ENCODE peak calls at places on chromosomes 7 and 10, in seven cellular contexts. C is NCI-H1105 treated with DMSO at 0.1 percent for 48 hours, I is caudate nucleus, D is kidney tubule cell, K is non-pigmented ciliary epithelial cell, H is GM13977, J is Daoy. F is an unnamed sample.

GRCh38 chr10:86077271-86077670 is 289.3 kb downstream of the GRID1 start:
- DNase-seq in C (no peak), I (no peak), D (no peak), K (no peak), H (no peak), J (no peak), F (no peak)

GRCh38 chr7:31858051-31858450 is 171.0 kb downstream of the PPP1R17 start:
- DNase-seq in C (no peak), I (no peak), D (no peak), K (no peak), H (no peak), J (no peak), F (no peak)

GRCh38 chr7:44811093-44811492 is 14.6 kb downstream of the PPIA start:
- DNase-seq in C (no peak), I (no peak), D (peak), K (no peak), H (no peak), J (peak), F (no peak)

GRCh38 chr10:16950686-16951681 is 133.8 kb upstream of the RSU1 start:
- DNase-seq in C (no peak), I (peak), D (peak), K (peak), H (no peak), J (peak), F (peak)

GRCh38 chr7:568681-569035 is 49.0 kb upstream of the PDGFA start:
- DNase-seq in C (no peak), I (no peak), D (no peak), K (no peak), H (no peak), J (no peak), F (no peak)

GRCh38 chr7:10455936-10456335 is 517.7 kb upstream of the PHF14 start:
- DNase-seq in C (no peak), I (no peak), D (no peak), K (no peak), H (no peak), J (no peak), F (no peak)

GRCh38 chr7:124251616-124252015 is 218.7 kb upstream of the TMEM229A start:
- DNase-seq in C (no peak), I (no peak), D (no peak), K (no peak), H (no peak), J (no peak), F (no peak)

GRCh38 chr10:124156524-124157225 is 63.3 kb upstream of the CHST15 start:
- DNase-seq in C (no peak), I (no peak), D (peak), K (no peak), H (no peak), J (peak), F (no peak)

GRCh38 chr7:130417215-130417614 is 23.6 kb downstream of the CEP41 start:
- DNase-seq in C (no peak), I (no peak), D (no peak), K (no peak), H (no peak), J (no peak), F (no peak)

GRCh38 chr10:13990392-13990805 is 340.3 kb downstream of the FRMD4A start:
- DNase-seq in C (no peak), I (no peak), D (no peak), K (no peak), H (no peak), J (peak), F (no peak)

GRCh38 chr7:71430246-71430645 is 298.3 kb downstream of the GALNT17 start:
- DNase-seq in C (no peak), I (no peak), D (no peak), K (no peak), H (no peak), J (no peak), F (no peak)

GRCh38 chr10:71473671-71474599 is 77.2 kb downstream of the CDH23 start:
- DNase-seq in C (no peak), I (no peak), D (no peak), K (no peak), H (no peak), J (no peak), F (no peak)

GRCh38 chr10:67045404-67045803 is 119.6 kb downstream of the LRRTM3 start:
- DNase-seq in C (no peak), I (no peak), D (no peak), K (no peak), H (no peak), J (no peak), F (no peak)

GRCh38 chr10:132001238-132001977 is 19.7 kb upstream of the BNIP3 start:
- DNase-seq in C (no peak), I (no peak), D (no peak), K (no peak), H (no peak), J (peak), F (no peak)

GRCh38 chr7:119594956-119595355 is 678.0 kb upstream of the KCND2 start:
- DNase-seq in C (no peak), I (no peak), D (no peak), K (no peak), H (no peak), J (no peak), F (no peak)

GRCh38 chr7:54632696-54633095 is 90.5 kb downstream of the VSTM2A start:
- DNase-seq in C (no peak), I (no peak), D (no peak), K (no peak), H (no peak), J (no peak), F (no peak)

GRCh38 chr10:15069230-15069629 is 19.3 kb downstream of the ACBD7 start:
- DNase-seq in C (no peak), I (no peak), D (no peak), K (no peak), H (no peak), J (no peak), F (no peak)

GRCh38 chr7:139125637-139126036 is 16.1 kb upstream of the ZC3HAV1 start:
- DNase-seq in C (no peak), I (no peak), D (peak), K (no peak), H (no peak), J (no peak), F (no peak)

GRCh38 chr7:93728292-93728691 is 153.8 kb upstream of the CALCR start:
- DNase-seq in C (no peak), I (no peak), D (peak), K (no peak), H (no peak), J (peak), F (no peak)

GRCh38 chr10:12181065-12181775 is 14.5 kb downstream of the NUDT5 start:
- DNase-seq in C (no peak), I (no peak), D (no peak), K (no peak), H (peak), J (peak), F (no peak)

GRCh38 chr7:135716677-135717238 is 11.2 kb downstream of the SLC13A4 start:
- DNase-seq in C (no peak), I (no peak), D (peak), K (peak), H (no peak), J (peak), F (no peak)

GRCh38 chr7:20737840-20738448 is 48.7 kb downstream of the SP8 start:
- DNase-seq in C (no peak), I (no peak), D (no peak), K (no peak), H (no peak), J (no peak), F (no peak)

GRCh38 chr10:122468923-122469781 is 7.8 kb downstream of the HTRA1 start:
- DNase-seq in C (no peak), I (no peak), D (peak), K (peak), H (no peak), J (peak), F (peak)

GRCh38 chr7:66211429-66211828 is 6.3 kb downstream of the TPST1 start:
- DNase-seq in C (no peak), I (no peak), D (no peak), K (peak), H (no peak), J (no peak), F (no peak)

GRCh38 chr7:135734343-135734689 is 6.3 kb upstream of the SLC13A4 start:
- DNase-seq in C (no peak), I (no peak), D (no peak), K (no peak), H (no peak), J (no peak), F (no peak)

GRCh38 chr7:158135931-158136330 is 451.7 kb downstream of the PTPRN2 start:
- DNase-seq in C (no peak), I (no peak), D (no peak), K (no peak), H (no peak), J (no peak), F (no peak)

GRCh38 chr7:106369349-106369748 is 84.6 kb upstream of the NAMPT start:
- DNase-seq in C (no peak), I (no peak), D (peak), K (peak), H (no peak), J (peak), F (peak)

GRCh38 chr7:30459591-30460245 is 18.9 kb downstream of the NOD1 start:
- DNase-seq in C (no peak), I (no peak), D (peak), K (peak), H (no peak), J (peak), F (peak)

GRCh38 chr10:77648472-77648871 is 10.9 kb upstream of the KCNMA1 start:
- DNase-seq in C (no peak), I (no peak), D (no peak), K (no peak), H (no peak), J (no peak), F (no peak)

GRCh38 chr7:74569501-74570075 is 87.9 kb upstream of the GTF2I start:
- DNase-seq in C (no peak), I (peak), D (no peak), K (no peak), H (no peak), J (no peak), F (no peak)

GRCh38 chr10:72308320-72308987 is 34.7 kb downstream of the DDIT4 start:
- DNase-seq in C (no peak), I (no peak), D (peak), K (no peak), H (no peak), J (peak), F (peak)

GRCh38 chr10:43318978-43319965 is 52.2 kb upstream of the FXYD4 start:
- DNase-seq in C (no peak), I (no peak), D (no peak), K (no peak), H (no peak), J (no peak), F (no peak)

GRCh38 chr10:82211331-82211730 is 336.3 kb downstream of the NRG3 start:
- DNase-seq in C (no peak), I (no peak), D (no peak), K (no peak), H (no peak), J (no peak), F (no peak)